ENCODE peak calls at places on chromosome 2, in six cellular contexts. One of them, this sample, is unnamed.

GRCh38 chr2:233107906-233108305 is 47.8 kb downstream of the INPP5D start:
- DNase-seq in MCF 10A: no peak
- DNase-seq in cardiac fibroblast: no peak
- DNase-seq in naive thymus-derived CD8-positive, alpha-beta T cell: no peak
- DNase-seq in dorsolateral prefrontal cortex: no peak
- DNase-seq in CD4-positive, alpha-beta memory T cell: no peak
- DNase-seq in this sample: no peak

GRCh38 chr2:32384529-32384928 is 27.7 kb downstream of the BIRC6 start:
- DNase-seq in naive thymus-derived CD8-positive, alpha-beta T cell: no peak
- DNase-seq in MCF 10A: no peak
- DNase-seq in cardiac fibroblast: peak
- DNase-seq in CD4-positive, alpha-beta memory T cell: no peak
- DNase-seq in dorsolateral prefrontal cortex: no peak
- DNase-seq in this sample: no peak

GRCh38 chr2:236568922-236569592 is 568 bp upstream of the ACKR3 start:
- DNase-seq in naive thymus-derived CD8-positive, alpha-beta T cell: no peak
- DNase-seq in cardiac fibroblast: no peak
- DNase-seq in CD4-positive, alpha-beta memory T cell: no peak
- DNase-seq in dorsolateral prefrontal cortex: no peak
- DNase-seq in MCF 10A: no peak
- DNase-seq in this sample: no peak

GRCh38 chr2:219219113-219219696 is 447 bp upstream of the ABCB6 start:
- DNase-seq in MCF 10A: no peak
- DNase-seq in dorsolateral prefrontal cortex: no peak
- DNase-seq in naive thymus-derived CD8-positive, alpha-beta T cell: no peak
- DNase-seq in CD4-positive, alpha-beta memory T cell: no peak
- DNase-seq in cardiac fibroblast: no peak
- DNase-seq in this sample: no peak

GRCh38 chr2:71130325-71131260 is at the start of gene MPHOSPH10:
- DNase-seq in CD4-positive, alpha-beta memory T cell: peak
- DNase-seq in dorsolateral prefrontal cortex: peak
- DNase-seq in MCF 10A: peak
- DNase-seq in cardiac fibroblast: peak
- DNase-seq in naive thymus-derived CD8-positive, alpha-beta T cell: peak
- DNase-seq in this sample: peak

GRCh38 chr2:46770622-46771021 is 145.0 kb downstream of the MCFD2 start:
- DNase-seq in MCF 10A: no peak
- DNase-seq in naive thymus-derived CD8-positive, alpha-beta T cell: no peak
- DNase-seq in cardiac fibroblast: peak
- DNase-seq in dorsolateral prefrontal cortex: no peak
- DNase-seq in CD4-positive, alpha-beta memory T cell: no peak
- DNase-seq in this sample: no peak

GRCh38 chr2:202780514-202781021 is 91.0 kb downstream of the ICA1L start:
- DNase-seq in CD4-positive, alpha-beta memory T cell: no peak
- DNase-seq in dorsolateral prefrontal cortex: no peak
- DNase-seq in MCF 10A: peak
- DNase-seq in cardiac fibroblast: peak
- DNase-seq in naive thymus-derived CD8-positive, alpha-beta T cell: no peak
- DNase-seq in this sample: peak

GRCh38 chr2:2671826-2672225 is 340.8 kb upstream of the MYT1L start:
- DNase-seq in dorsolateral prefrontal cortex: no peak
- DNase-seq in CD4-positive, alpha-beta memory T cell: no peak
- DNase-seq in naive thymus-derived CD8-positive, alpha-beta T cell: no peak
- DNase-seq in cardiac fibroblast: no peak
- DNase-seq in MCF 10A: no peak
- DNase-seq in this sample: no peak

GRCh38 chr2:217837001-217837491 is 165.7 kb downstream of the TNS1 start:
- DNase-seq in MCF 10A: peak
- DNase-seq in dorsolateral prefrontal cortex: peak
- DNase-seq in cardiac fibroblast: peak
- DNase-seq in naive thymus-derived CD8-positive, alpha-beta T cell: no peak
- DNase-seq in CD4-positive, alpha-beta memory T cell: no peak
- DNase-seq in this sample: no peak

GRCh38 chr2:26000561-26001211 is 18.4 kb upstream of the KIF3C start:
- DNase-seq in naive thymus-derived CD8-positive, alpha-beta T cell: no peak
- DNase-seq in dorsolateral prefrontal cortex: no peak
- DNase-seq in CD4-positive, alpha-beta memory T cell: no peak
- DNase-seq in cardiac fibroblast: no peak
- DNase-seq in MCF 10A: peak
- DNase-seq in this sample: no peak

GRCh38 chr2:119421731-119422130 is 9.9 kb upstream of the TMEM37 start:
- DNase-seq in naive thymus-derived CD8-positive, alpha-beta T cell: no peak
- DNase-seq in CD4-positive, alpha-beta memory T cell: no peak
- DNase-seq in dorsolateral prefrontal cortex: no peak
- DNase-seq in MCF 10A: no peak
- DNase-seq in cardiac fibroblast: no peak
- DNase-seq in this sample: no peak

GRCh38 chr2:187982668-187983067 is 309.0 kb upstream of the GULP1 start:
- DNase-seq in cardiac fibroblast: peak
- DNase-seq in dorsolateral prefrontal cortex: no peak
- DNase-seq in naive thymus-derived CD8-positive, alpha-beta T cell: no peak
- DNase-seq in CD4-positive, alpha-beta memory T cell: no peak
- DNase-seq in MCF 10A: peak
- DNase-seq in this sample: no peak

GRCh38 chr2:170696006-170696405 is 19.1 kb upstream of the SP5 start:
- DNase-seq in MCF 10A: no peak
- DNase-seq in cardiac fibroblast: no peak
- DNase-seq in naive thymus-derived CD8-positive, alpha-beta T cell: no peak
- DNase-seq in CD4-positive, alpha-beta memory T cell: no peak
- DNase-seq in dorsolateral prefrontal cortex: no peak
- DNase-seq in this sample: no peak

GRCh38 chr2:233059797-233060499 is at the start of gene INPP5D:
- DNase-seq in MCF 10A: no peak
- DNase-seq in cardiac fibroblast: no peak
- DNase-seq in naive thymus-derived CD8-positive, alpha-beta T cell: peak
- DNase-seq in dorsolateral prefrontal cortex: no peak
- DNase-seq in CD4-positive, alpha-beta memory T cell: peak
- DNase-seq in this sample: peak

GRCh38 chr2:134625311-134625710 is 93.5 kb downstream of the TMEM163 start:
- DNase-seq in MCF 10A: peak
- DNase-seq in naive thymus-derived CD8-positive, alpha-beta T cell: no peak
- DNase-seq in dorsolateral prefrontal cortex: no peak
- DNase-seq in cardiac fibroblast: no peak
- DNase-seq in CD4-positive, alpha-beta memory T cell: no peak
- DNase-seq in this sample: no peak

GRCh38 chr2:133879703-133880102 is 311.4 kb upstream of the NCKAP5 start:
- DNase-seq in naive thymus-derived CD8-positive, alpha-beta T cell: no peak
- DNase-seq in dorsolateral prefrontal cortex: no peak
- DNase-seq in CD4-positive, alpha-beta memory T cell: no peak
- DNase-seq in MCF 10A: no peak
- DNase-seq in cardiac fibroblast: no peak
- DNase-seq in this sample: no peak

GRCh38 chr2:56191617-56192016 is 7.8 kb downstream of the CCDC85A start:
- DNase-seq in MCF 10A: peak
- DNase-seq in CD4-positive, alpha-beta memory T cell: no peak
- DNase-seq in naive thymus-derived CD8-positive, alpha-beta T cell: no peak
- DNase-seq in dorsolateral prefrontal cortex: no peak
- DNase-seq in cardiac fibroblast: peak
- DNase-seq in this sample: no peak

GRCh38 chr2:203811491-203812221 is 55.9 kb upstream of the CTLA4 start:
- DNase-seq in CD4-positive, alpha-beta memory T cell: peak
- DNase-seq in MCF 10A: peak
- DNase-seq in naive thymus-derived CD8-positive, alpha-beta T cell: no peak
- DNase-seq in dorsolateral prefrontal cortex: no peak
- DNase-seq in cardiac fibroblast: peak
- DNase-seq in this sample: no peak

GRCh38 chr2:170235860-170236638 is 58.1 kb downstream of the MYO3B start:
- DNase-seq in MCF 10A: peak
- DNase-seq in CD4-positive, alpha-beta memory T cell: no peak
- DNase-seq in dorsolateral prefrontal cortex: no peak
- DNase-seq in cardiac fibroblast: peak
- DNase-seq in naive thymus-derived CD8-positive, alpha-beta T cell: no peak
- DNase-seq in this sample: peak

GRCh38 chr2:41937921-41938708 is 109.7 kb upstream of the PKDCC start:
- DNase-seq in CD4-positive, alpha-beta memory T cell: no peak
- DNase-seq in naive thymus-derived CD8-positive, alpha-beta T cell: no peak
- DNase-seq in cardiac fibroblast: no peak
- DNase-seq in MCF 10A: no peak
- DNase-seq in dorsolateral prefrontal cortex: no peak
- DNase-seq in this sample: no peak

GRCh38 chr2:120825370-120826259 is 89.9 kb downstream of the GLI2 start:
- DNase-seq in naive thymus-derived CD8-positive, alpha-beta T cell: no peak
- DNase-seq in MCF 10A: peak
- DNase-seq in cardiac fibroblast: peak
- DNase-seq in CD4-positive, alpha-beta memory T cell: no peak
- DNase-seq in dorsolateral prefrontal cortex: peak
- DNase-seq in this sample: no peak

GRCh38 chr2:216553093-216553478 is 54.4 kb downstream of the RPL37A start:
- DNase-seq in MCF 10A: no peak
- DNase-seq in cardiac fibroblast: peak
- DNase-seq in naive thymus-derived CD8-positive, alpha-beta T cell: no peak
- DNase-seq in CD4-positive, alpha-beta memory T cell: no peak
- DNase-seq in dorsolateral prefrontal cortex: no peak
- DNase-seq in this sample: no peak

GRCh38 chr2:50492452-50492851 is 539.5 kb downstream of the NRXN1 start:
- DNase-seq in naive thymus-derived CD8-positive, alpha-beta T cell: peak
- DNase-seq in CD4-positive, alpha-beta memory T cell: peak
- DNase-seq in cardiac fibroblast: peak
- DNase-seq in dorsolateral prefrontal cortex: no peak
- DNase-seq in MCF 10A: peak
- DNase-seq in this sample: peak

GRCh38 chr2:141384676-141385075 is 746.1 kb downstream of the LRP1B start:
- DNase-seq in CD4-positive, alpha-beta memory T cell: no peak
- DNase-seq in cardiac fibroblast: no peak
- DNase-seq in dorsolateral prefrontal cortex: no peak
- DNase-seq in naive thymus-derived CD8-positive, alpha-beta T cell: no peak
- DNase-seq in MCF 10A: peak
- DNase-seq in this sample: no peak

GRCh38 chr2:49241506-49241905 is 87.2 kb upstream of the FSHR start:
- DNase-seq in naive thymus-derived CD8-positive, alpha-beta T cell: no peak
- DNase-seq in CD4-positive, alpha-beta memory T cell: no peak
- DNase-seq in dorsolateral prefrontal cortex: no peak
- DNase-seq in MCF 10A: no peak
- DNase-seq in cardiac fibroblast: no peak
- DNase-seq in this sample: no peak

GRCh38 chr2:105625632-105626031 is 119.1 kb upstream of the NCK2 start:
- DNase-seq in MCF 10A: no peak
- DNase-seq in naive thymus-derived CD8-positive, alpha-beta T cell: no peak
- DNase-seq in CD4-positive, alpha-beta memory T cell: no peak
- DNase-seq in cardiac fibroblast: no peak
- DNase-seq in dorsolateral prefrontal cortex: no peak
- DNase-seq in this sample: no peak

GRCh38 chr2:182587831-182588230 is 128.2 kb upstream of the DNAJC10 start:
- DNase-seq in dorsolateral prefrontal cortex: no peak
- DNase-seq in MCF 10A: peak
- DNase-seq in naive thymus-derived CD8-positive, alpha-beta T cell: no peak
- DNase-seq in CD4-positive, alpha-beta memory T cell: no peak
- DNase-seq in cardiac fibroblast: peak
- DNase-seq in this sample: no peak

GRCh38 chr2:230895536-230896345 is 29.3 kb downstream of the GPR55 start:
- DNase-seq in dorsolateral prefrontal cortex: no peak
- DNase-seq in MCF 10A: no peak
- DNase-seq in CD4-positive, alpha-beta memory T cell: no peak
- DNase-seq in cardiac fibroblast: no peak
- DNase-seq in naive thymus-derived CD8-positive, alpha-beta T cell: no peak
- DNase-seq in this sample: no peak

GRCh38 chr2:17309741-17310339 is 208.4 kb downstream of the RAD51AP2 start:
- DNase-seq in naive thymus-derived CD8-positive, alpha-beta T cell: no peak
- DNase-seq in dorsolateral prefrontal cortex: no peak
- DNase-seq in CD4-positive, alpha-beta memory T cell: no peak
- DNase-seq in MCF 10A: peak
- DNase-seq in cardiac fibroblast: peak
- DNase-seq in this sample: peak

GRCh38 chr2:6917761-6918421 is 679 bp downstream of the RNF144A start:
- DNase-seq in naive thymus-derived CD8-positive, alpha-beta T cell: no peak
- DNase-seq in cardiac fibroblast: no peak
- DNase-seq in MCF 10A: no peak
- DNase-seq in CD4-positive, alpha-beta memory T cell: no peak
- DNase-seq in dorsolateral prefrontal cortex: no peak
- DNase-seq in this sample: no peak

GRCh38 chr2:1992280-1992679 is 248.0 kb upstream of the PXDN start:
- DNase-seq in CD4-positive, alpha-beta memory T cell: no peak
- DNase-seq in MCF 10A: no peak
- DNase-seq in dorsolateral prefrontal cortex: no peak
- DNase-seq in naive thymus-derived CD8-positive, alpha-beta T cell: no peak
- DNase-seq in cardiac fibroblast: no peak
- DNase-seq in this sample: no peak

GRCh38 chr2:134217924-134218323 is 35.9 kb upstream of the MGAT5 start:
- DNase-seq in dorsolateral prefrontal cortex: no peak
- DNase-seq in MCF 10A: no peak
- DNase-seq in CD4-positive, alpha-beta memory T cell: no peak
- DNase-seq in cardiac fibroblast: peak
- DNase-seq in naive thymus-derived CD8-positive, alpha-beta T cell: no peak
- DNase-seq in this sample: no peak

GRCh38 chr2:133271105-133271504 is 297.2 kb downstream of the NCKAP5 start:
- DNase-seq in naive thymus-derived CD8-positive, alpha-beta T cell: no peak
- DNase-seq in dorsolateral prefrontal cortex: no peak
- DNase-seq in CD4-positive, alpha-beta memory T cell: no peak
- DNase-seq in cardiac fibroblast: peak
- DNase-seq in MCF 10A: no peak
- DNase-seq in this sample: no peak